ENCODE peak calls at places on chromosome 14, in six cellular contexts. One of them, this sample, is unnamed.

GRCh38 chr14:28157289-28157869 is 609.2 kb upstream of the FOXG1 start:
- DNase-seq in A549: no peak
- DNase-seq in GM13976: no peak
- DNase-seq in HT1080: no peak
- DNase-seq in activated CD8-positive, alpha-beta T cell treated with anti-CD3 and anti-CD28 coated beads, Interleukin-2, amount 10 ng/mL, durations not matched to agents 7 days and 5 days: no peak
- DNase-seq in non-pigmented ciliary epithelial cell: no peak
- DNase-seq in this sample: no peak

GRCh38 chr14:77009014-77009413 is 19.5 kb downstream of the IRF2BPL start:
- DNase-seq in A549: no peak
- DNase-seq in GM13976: no peak
- DNase-seq in HT1080: no peak
- DNase-seq in activated CD8-positive, alpha-beta T cell treated with anti-CD3 and anti-CD28 coated beads, Interleukin-2, amount 10 ng/mL, durations not matched to agents 7 days and 5 days: no peak
- DNase-seq in non-pigmented ciliary epithelial cell: no peak
- DNase-seq in this sample: no peak

GRCh38 chr14:33938131-33938949 is 12.5 kb downstream of the EGLN3 start:
- DNase-seq in A549: peak
- DNase-seq in GM13976: no peak
- DNase-seq in HT1080: no peak
- DNase-seq in activated CD8-positive, alpha-beta T cell treated with anti-CD3 and anti-CD28 coated beads, Interleukin-2, amount 10 ng/mL, durations not matched to agents 7 days and 5 days: no peak
- DNase-seq in non-pigmented ciliary epithelial cell: no peak
- DNase-seq in this sample: no peak

GRCh38 chr14:105351920-105352871 is 37.6 kb downstream of the PACS2 start:
- DNase-seq in A549: peak
- DNase-seq in GM13976: peak
- DNase-seq in HT1080: peak
- DNase-seq in activated CD8-positive, alpha-beta T cell treated with anti-CD3 and anti-CD28 coated beads, Interleukin-2, amount 10 ng/mL, durations not matched to agents 7 days and 5 days: peak
- DNase-seq in non-pigmented ciliary epithelial cell: peak
- DNase-seq in this sample: peak

GRCh38 chr14:20413785-20414117 is 450 bp upstream of the TEP1 start:
- DNase-seq in A549: no peak
- DNase-seq in GM13976: peak
- DNase-seq in HT1080: peak
- DNase-seq in activated CD8-positive, alpha-beta T cell treated with anti-CD3 and anti-CD28 coated beads, Interleukin-2, amount 10 ng/mL, durations not matched to agents 7 days and 5 days: peak
- DNase-seq in non-pigmented ciliary epithelial cell: no peak
- DNase-seq in this sample: no peak

GRCh38 chr14:98133806-98134205 is 1138.2 kb downstream of the BCL11B start:
- DNase-seq in A549: peak
- DNase-seq in GM13976: no peak
- DNase-seq in HT1080: no peak
- DNase-seq in activated CD8-positive, alpha-beta T cell treated with anti-CD3 and anti-CD28 coated beads, Interleukin-2, amount 10 ng/mL, durations not matched to agents 7 days and 5 days: no peak
- DNase-seq in non-pigmented ciliary epithelial cell: no peak
- DNase-seq in this sample: no peak

GRCh38 chr14:93914278-93914677 is 12.9 kb upstream of the FAM181A start:
- DNase-seq in A549: no peak
- DNase-seq in GM13976: no peak
- DNase-seq in HT1080: peak
- DNase-seq in activated CD8-positive, alpha-beta T cell treated with anti-CD3 and anti-CD28 coated beads, Interleukin-2, amount 10 ng/mL, durations not matched to agents 7 days and 5 days: peak
- DNase-seq in non-pigmented ciliary epithelial cell: no peak
- DNase-seq in this sample: no peak

GRCh38 chr14:58628381-58628780 is 9.4 kb upstream of the DACT1 start:
- DNase-seq in A549: no peak
- DNase-seq in GM13976: no peak
- DNase-seq in HT1080: no peak
- DNase-seq in activated CD8-positive, alpha-beta T cell treated with anti-CD3 and anti-CD28 coated beads, Interleukin-2, amount 10 ng/mL, durations not matched to agents 7 days and 5 days: no peak
- DNase-seq in non-pigmented ciliary epithelial cell: no peak
- DNase-seq in this sample: no peak

This sample was measured in H54.